ENCODE peak calls at places on chromosomes 12 and 14, in eight cellular contexts. One of them, this sample, is unnamed.

GRCh38 chr14:29016050-29016900 is 249.7 kb downstream of the FOXG1 start:
- DNase-seq in activated CD8-positive, alpha-beta memory T cell treated with anti-CD3 and anti-CD28 coated beads, Interleukin-2, amount 50 U/mL, for 48 hours: peak
- DNase-seq in B cell: no peak
- DNase-seq in right lobe of liver: peak
- DNase-seq in body of pancreas: peak
- DNase-seq in T-helper 17 cell: no peak
- DNase-seq in NCI-H345: peak
- DNase-seq in CD4-positive, alpha-beta T cell: no peak
- DNase-seq in this sample: no peak

GRCh38 chr12:49131973-49132461 is 822 bp upstream of the TUBA1B start:
- DNase-seq in T-helper 17 cell: no peak
- DNase-seq in B cell: no peak
- DNase-seq in NCI-H345: no peak
- DNase-seq in body of pancreas: no peak
- DNase-seq in right lobe of liver: no peak
- DNase-seq in CD4-positive, alpha-beta T cell: no peak
- DNase-seq in activated CD8-positive, alpha-beta memory T cell treated with anti-CD3 and anti-CD28 coated beads, Interleukin-2, amount 50 U/mL, for 48 hours: no peak
- DNase-seq in this sample: peak

GRCh38 chr14:61671086-61671485 is 24.2 kb upstream of the HIF1A start:
- DNase-seq in body of pancreas: no peak
- DNase-seq in activated CD8-positive, alpha-beta memory T cell treated with anti-CD3 and anti-CD28 coated beads, Interleukin-2, amount 50 U/mL, for 48 hours: no peak
- DNase-seq in B cell: peak
- DNase-seq in right lobe of liver: no peak
- DNase-seq in T-helper 17 cell: no peak
- DNase-seq in NCI-H345: no peak
- DNase-seq in CD4-positive, alpha-beta T cell: peak
- DNase-seq in this sample: no peak

GRCh38 chr14:63685401-63685800 is 42.5 kb downstream of the SGPP1 start:
- DNase-seq in right lobe of liver: no peak
- DNase-seq in NCI-H345: no peak
- DNase-seq in activated CD8-positive, alpha-beta memory T cell treated with anti-CD3 and anti-CD28 coated beads, Interleukin-2, amount 50 U/mL, for 48 hours: no peak
- DNase-seq in CD4-positive, alpha-beta T cell: no peak
- DNase-seq in body of pancreas: no peak
- DNase-seq in T-helper 17 cell: no peak
- DNase-seq in B cell: no peak
- DNase-seq in this sample: no peak

GRCh38 chr14:47541652-47542051 is 133.8 kb downstream of the MDGA2 start:
- DNase-seq in T-helper 17 cell: no peak
- DNase-seq in CD4-positive, alpha-beta T cell: no peak
- DNase-seq in activated CD8-positive, alpha-beta memory T cell treated with anti-CD3 and anti-CD28 coated beads, Interleukin-2, amount 50 U/mL, for 48 hours: no peak
- DNase-seq in B cell: no peak
- DNase-seq in right lobe of liver: no peak
- DNase-seq in NCI-H345: no peak
- DNase-seq in body of pancreas: no peak
- DNase-seq in this sample: no peak

GRCh38 chr14:59768855-59769254 is 101.7 kb downstream of the RTN1 start:
- DNase-seq in CD4-positive, alpha-beta T cell: no peak
- DNase-seq in B cell: no peak
- DNase-seq in NCI-H345: no peak
- DNase-seq in activated CD8-positive, alpha-beta memory T cell treated with anti-CD3 and anti-CD28 coated beads, Interleukin-2, amount 50 U/mL, for 48 hours: no peak
- DNase-seq in body of pancreas: no peak
- DNase-seq in T-helper 17 cell: no peak
- DNase-seq in right lobe of liver: no peak
- DNase-seq in this sample: no peak

GRCh38 chr14:49754570-49755097 is 13.3 kb upstream of the KLHDC2 start:
- DNase-seq in T-helper 17 cell: no peak
- DNase-seq in body of pancreas: no peak
- DNase-seq in NCI-H345: no peak
- DNase-seq in right lobe of liver: no peak
- DNase-seq in CD4-positive, alpha-beta T cell: no peak
- DNase-seq in B cell: no peak
- DNase-seq in activated CD8-positive, alpha-beta memory T cell treated with anti-CD3 and anti-CD28 coated beads, Interleukin-2, amount 50 U/mL, for 48 hours: no peak
- DNase-seq in this sample: no peak

GRCh38 chr14:32012062-32012461 is 65.0 kb upstream of the ARHGAP5 start:
- DNase-seq in NCI-H345: no peak
- DNase-seq in CD4-positive, alpha-beta T cell: no peak
- DNase-seq in body of pancreas: no peak
- DNase-seq in T-helper 17 cell: no peak
- DNase-seq in right lobe of liver: no peak
- DNase-seq in activated CD8-positive, alpha-beta memory T cell treated with anti-CD3 and anti-CD28 coated beads, Interleukin-2, amount 50 U/mL, for 48 hours: no peak
- DNase-seq in B cell: no peak
- DNase-seq in this sample: no peak

GRCh38 chr12:105426766-105427165 is 96.3 kb downstream of the C12orf75 start:
- DNase-seq in activated CD8-positive, alpha-beta memory T cell treated with anti-CD3 and anti-CD28 coated beads, Interleukin-2, amount 50 U/mL, for 48 hours: no peak
- DNase-seq in T-helper 17 cell: no peak
- DNase-seq in B cell: no peak
- DNase-seq in CD4-positive, alpha-beta T cell: no peak
- DNase-seq in body of pancreas: no peak
- DNase-seq in NCI-H345: no peak
- DNase-seq in right lobe of liver: no peak
- DNase-seq in this sample: no peak

GRCh38 chr12:91813701-91814100 is 331.9 kb downstream of the BTG1 start:
- DNase-seq in B cell: no peak
- DNase-seq in CD4-positive, alpha-beta T cell: no peak
- DNase-seq in T-helper 17 cell: no peak
- DNase-seq in NCI-H345: no peak
- DNase-seq in right lobe of liver: no peak
- DNase-seq in activated CD8-positive, alpha-beta memory T cell treated with anti-CD3 and anti-CD28 coated beads, Interleukin-2, amount 50 U/mL, for 48 hours: no peak
- DNase-seq in body of pancreas: no peak
- DNase-seq in this sample: no peak

GRCh38 chr14:94001501-94002396 is 4.6 kb downstream of the CCDC197 start:
- DNase-seq in body of pancreas: peak
- DNase-seq in NCI-H345: peak
- DNase-seq in activated CD8-positive, alpha-beta memory T cell treated with anti-CD3 and anti-CD28 coated beads, Interleukin-2, amount 50 U/mL, for 48 hours: peak
- DNase-seq in B cell: peak
- DNase-seq in CD4-positive, alpha-beta T cell: peak
- DNase-seq in right lobe of liver: peak
- DNase-seq in T-helper 17 cell: peak
- DNase-seq in this sample: peak

GRCh38 chr14:91997492-91997891 is 42.4 kb downstream of the TRIP11 start:
- DNase-seq in activated CD8-positive, alpha-beta memory T cell treated with anti-CD3 and anti-CD28 coated beads, Interleukin-2, amount 50 U/mL, for 48 hours: no peak
- DNase-seq in right lobe of liver: no peak
- DNase-seq in NCI-H345: no peak
- DNase-seq in CD4-positive, alpha-beta T cell: no peak
- DNase-seq in B cell: no peak
- DNase-seq in body of pancreas: no peak
- DNase-seq in T-helper 17 cell: no peak
- DNase-seq in this sample: no peak

GRCh38 chr12:54394281-54394719 is 9.8 kb upstream of the ZNF385A start:
- DNase-seq in T-helper 17 cell: no peak
- DNase-seq in body of pancreas: peak
- DNase-seq in activated CD8-positive, alpha-beta memory T cell treated with anti-CD3 and anti-CD28 coated beads, Interleukin-2, amount 50 U/mL, for 48 hours: no peak
- DNase-seq in NCI-H345: peak
- DNase-seq in right lobe of liver: no peak
- DNase-seq in CD4-positive, alpha-beta T cell: no peak
- DNase-seq in B cell: no peak
- DNase-seq in this sample: peak

GRCh38 chr12:26318661-26319068 is 123.3 kb downstream of the SSPN start:
- DNase-seq in activated CD8-positive, alpha-beta memory T cell treated with anti-CD3 and anti-CD28 coated beads, Interleukin-2, amount 50 U/mL, for 48 hours: no peak
- DNase-seq in NCI-H345: no peak
- DNase-seq in T-helper 17 cell: no peak
- DNase-seq in CD4-positive, alpha-beta T cell: no peak
- DNase-seq in B cell: no peak
- DNase-seq in right lobe of liver: no peak
- DNase-seq in body of pancreas: peak
- DNase-seq in this sample: no peak

GRCh38 chr14:70213721-70214282 is 25.1 kb upstream of the SLC8A3 start:
- DNase-seq in body of pancreas: no peak
- DNase-seq in B cell: no peak
- DNase-seq in T-helper 17 cell: no peak
- DNase-seq in right lobe of liver: no peak
- DNase-seq in NCI-H345: no peak
- DNase-seq in activated CD8-positive, alpha-beta memory T cell treated with anti-CD3 and anti-CD28 coated beads, Interleukin-2, amount 50 U/mL, for 48 hours: no peak
- DNase-seq in CD4-positive, alpha-beta T cell: no peak
- DNase-seq in this sample: no peak

GRCh38 chr14:43729149-43729548 is 777.9 kb downstream of the FSCB start:
- DNase-seq in NCI-H345: no peak
- DNase-seq in CD4-positive, alpha-beta T cell: no peak
- DNase-seq in T-helper 17 cell: no peak
- DNase-seq in right lobe of liver: no peak
- DNase-seq in body of pancreas: no peak
- DNase-seq in B cell: no peak
- DNase-seq in activated CD8-positive, alpha-beta memory T cell treated with anti-CD3 and anti-CD28 coated beads, Interleukin-2, amount 50 U/mL, for 48 hours: no peak
- DNase-seq in this sample: no peak

GRCh38 chr12:79451988-79452387 is 238.8 kb downstream of the PAWR start:
- DNase-seq in T-helper 17 cell: no peak
- DNase-seq in activated CD8-positive, alpha-beta memory T cell treated with anti-CD3 and anti-CD28 coated beads, Interleukin-2, amount 50 U/mL, for 48 hours: no peak
- DNase-seq in right lobe of liver: no peak
- DNase-seq in body of pancreas: peak
- DNase-seq in B cell: no peak
- DNase-seq in NCI-H345: peak
- DNase-seq in CD4-positive, alpha-beta T cell: no peak
- DNase-seq in this sample: no peak

This sample was measured in NCI-H1417.